ENCODE peak calls at places on chromosomes 16 and 17, in five cellular contexts. V is left lung, T is ascending aorta, Y is coronary artery, X is stomach. P is an unnamed sample.

GRCh38 chr17:15307686-15308085 is 33.7 kb downstream of the TEKT3 start:
- DNase-seq in X (no peak), Y (no peak), V (no peak), T (no peak), P (no peak)

GRCh38 chr16:14628806-14629611 is 1.1 kb downstream of the PARN start:
- DNase-seq in X (no peak), T (no peak), V (no peak), Y (no peak), P (no peak)

GRCh38 chr17:59435238-59435637 is 103.8 kb downstream of the YPEL2 start:
- DNase-seq in Y (no peak), V (no peak), X (no peak), T (no peak), P (no peak)

GRCh38 chr17:72465191-72466024 is 344.6 kb downstream of the SOX9 start:
- DNase-seq in T (no peak), X (peak; percentile 62), Y (no peak), V (peak; percentile 41), P (no peak)

GRCh38 chr16:1941924-1942809 is 832 bp downstream of the MSRB1 start:
- DNase-seq in V (peak; percentile 72), X (no peak), T (no peak), Y (no peak), P (peak; percentile 60)

GRCh38 chr16:46927273-46927672 is 43.1 kb downstream of the GPT2 start:
- DNase-seq in Y (no peak), X (no peak), V (no peak), T (no peak), P (no peak)

GRCh38 chr16:65119905-65120341 is 1.9 kb downstream of the CDH11 start:
- DNase-seq in Y (no peak), T (no peak), V (no peak), X (no peak), P (no peak)

GRCh38 chr17:46809110-46809571 is 9.4 kb downstream of the WNT3 start:
- DNase-seq in Y (no peak), V (no peak), T (no peak), X (no peak), P (no peak)

GRCh38 chr16:1538804-1539520 is 5.5 kb downstream of the TMEM204 start:
- DNase-seq in T (no peak), X (no peak), Y (no peak), V (no peak), P (no peak)

GRCh38 chr17:34979650-34980352 is 511 bp upstream of the LIG3 start:
- DNase-seq in T (no peak), Y (no peak), V (no peak), X (no peak), P (no peak)

GRCh38 chr17:64024781-64025731 is 4.6 kb upstream of the ICAM2 start:
- DNase-seq in X (no peak), V (no peak), T (no peak), Y (no peak), P (no peak)

GRCh38 chr17:42880776-42881175 is 19.8 kb upstream of the G6PC1 start:
- DNase-seq in Y (no peak), X (no peak), V (no peak), T (no peak), P (no peak)

GRCh38 chr17:2949469-2950044 is 113.8 kb downstream of the OR1D5 start:
- DNase-seq in Y (peak; percentile 66), V (no peak), T (no peak), X (peak; percentile 82), P (peak; percentile 26)

GRCh38 chr17:35849469-35850348 is 19.0 kb downstream of the HEATR9 start:
- DNase-seq in T (no peak), V (no peak), Y (no peak), X (peak; percentile 45), P (no peak)

GRCh38 chr17:72943826-72944689 is 148.4 kb downstream of the SLC39A11 start:
- DNase-seq in T (no peak), Y (no peak), V (no peak), X (no peak), P (no peak)

GRCh38 chr17:38943607-38944006 is 18.2 kb downstream of the LASP1NB start:
- DNase-seq in V (no peak), T (no peak), X (no peak), Y (no peak), P (no peak)

GRCh38 chr17:12348476-12348875 is 317.2 kb upstream of the MYOCD start:
- DNase-seq in V (no peak), X (no peak), Y (no peak), T (no peak), P (no peak)

GRCh38 chr16:86919073-86919472 is 340.7 kb downstream of the FOXL1 start:
- DNase-seq in X (no peak), V (no peak), T (no peak), Y (no peak), P (no peak)

GRCh38 chr16:50185005-50185505 is 31.9 kb downstream of the TENT4B start:
- DNase-seq in X (no peak), T (no peak), Y (no peak), V (no peak), P (no peak)

GRCh38 chr17:73711916-73712315 is 67.7 kb upstream of the SDK2 start:
- DNase-seq in V (no peak), T (no peak), Y (no peak), X (no peak), P (no peak)

GRCh38 chr16:66107661-66108060 is 258.8 kb upstream of the CDH5 start:
- DNase-seq in X (no peak), T (no peak), V (no peak), Y (no peak), P (no peak)

GRCh38 chr17:36501963-36502362 is 15.5 kb downstream of the ZNHIT3 start:
- DNase-seq in T (no peak), X (no peak), Y (no peak), V (no peak), P (no peak)

GRCh38 chr17:37447641-37448040 is 41.0 kb downstream of the TADA2A start:
- DNase-seq in X (no peak), T (no peak), Y (no peak), V (no peak), P (no peak)

GRCh38 chr17:81806461-81807209 is 2.7 kb downstream of the GCGR start:
- DNase-seq in T (no peak), X (no peak), Y (no peak), V (no peak), P (no peak)

GRCh38 chr17:76480676-76481075 is 13.3 kb downstream of the AANAT start:
- DNase-seq in T (no peak), V (no peak), Y (no peak), X (no peak), P (no peak)

GRCh38 chr17:29593546-29594440 is 861 bp downstream of the ANKRD13B start:
- DNase-seq in Y (no peak), T (no peak), V (no peak), X (no peak), P (peak; percentile 58)

GRCh38 chr16:117381-118365 is 20.8 kb downstream of the NPRL3 start:
- DNase-seq in T (no peak), X (peak; percentile 73), V (peak; percentile 53), Y (no peak), P (peak; percentile 81)

GRCh38 chr17:19718613-19719364 is 2.4 kb upstream of the SLC47A2 start:
- DNase-seq in T (no peak), X (no peak), Y (no peak), V (peak; percentile 28), P (no peak)

GRCh38 chr17:66777689-66778225 is 57.2 kb upstream of the CACNG5 start:
- DNase-seq in Y (no peak), T (no peak), V (peak; percentile 63), X (no peak), P (peak; percentile 79)

GRCh38 chr16:1512774-1513173 is 19.6 kb downstream of the TELO2 start:
- DNase-seq in X (no peak), Y (no peak), V (no peak), T (no peak), P (no peak)

GRCh38 chr17:64327201-64327930 is 63.3 kb downstream of the PECAM1 start:
- DNase-seq in Y (no peak), T (no peak), X (no peak), V (no peak), P (no peak)

GRCh38 chr16:70693231-70693671 is 7.4 kb upstream of the MTSS2 start:
- DNase-seq in Y (no peak), V (no peak), T (no peak), X (no peak), P (no peak)

DNA sequence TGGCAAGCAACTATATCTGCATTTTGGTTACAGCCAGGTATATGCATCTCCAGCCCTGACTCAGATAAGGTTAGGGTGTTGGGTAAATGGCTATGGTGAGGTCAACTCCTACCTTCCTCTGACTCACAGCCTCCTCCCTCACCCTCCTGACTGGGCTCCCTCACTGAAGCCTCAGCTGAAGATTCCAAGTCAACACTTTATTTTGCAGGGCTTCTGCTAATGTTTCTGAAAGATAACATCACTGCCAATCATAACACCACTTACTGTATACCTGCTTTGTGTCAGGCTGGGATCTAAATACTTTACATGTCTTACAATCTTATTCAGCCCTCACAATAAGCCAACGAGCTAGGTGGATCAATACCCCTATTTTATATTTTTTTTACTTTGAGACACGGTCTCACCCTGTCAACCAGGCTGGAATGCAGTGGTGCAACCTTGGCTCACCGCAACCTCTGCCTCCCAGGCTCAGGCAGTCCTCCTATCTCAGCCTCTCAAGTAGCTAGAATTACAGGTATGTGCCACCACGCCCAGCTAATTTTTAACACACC is 47.8 kb upstream of the GCSH start:
- DNase-seq in T (no peak), V (no peak), Y (no peak), X (no peak), P (no peak)
- H3K27ac ChIP-seq in T (no peak overlapping the region), V (no peak overlapping the region), Y (no peak overlapping the region), X (no peak overlapping the region), P (no peak overlapping the region)

GRCh38 chr17:40363480-40363838 is 1.1 kb downstream of the GJD3 start:
- DNase-seq in V (peak; percentile 40), X (no peak), T (no peak), Y (no peak), P (peak; percentile 62)
- H3K4me3 ChIP-seq in V (peak overlapping the region; percentile 54), X (peak overlapping the region; percentile 54), T (peak overlapping the region; percentile 65), Y (peak overlapping the region; percentile 78), P (peak overlapping the region; percentile 64)

GRCh38 chr17:48596735-48597491 is 3.3 kb upstream of the HOXB5 start:
- DNase-seq in T (no peak), V (no peak), X (no peak), Y (no peak), P (no peak)

GRCh38 chr17:48596000-48596734 is 2.6 kb upstream of the HOXB5 start:
- DNase-seq in X (no peak), T (no peak), V (no peak), Y (no peak), P (no peak)

GRCh38 chr17:48598727-48599126 is 5.1 kb upstream of the HOXB5 start:
- DNase-seq in Y (no peak), T (no peak), X (no peak), V (no peak), P (no peak)

GRCh38 chr17:48597775-48598631 is 4.4 kb upstream of the HOXB5 start:
- DNase-seq in Y (no peak), T (no peak), X (peak; percentile 47), V (no peak), P (peak; percentile 69)

GRCh38 chr17:48597492-48597774 is 3.9 kb upstream of the HOXB5 start:
- DNase-seq in T (no peak), V (no peak), Y (no peak), X (no peak), P (no peak)
- H3K27ac ChIP-seq in T (peak overlapping the region; percentile 72), V (peak overlapping the region; percentile 82), Y (peak overlapping the region; percentile 43), X (peak overlapping the region; percentile 95), P (peak overlapping the region; percentile 74)

DNA sequence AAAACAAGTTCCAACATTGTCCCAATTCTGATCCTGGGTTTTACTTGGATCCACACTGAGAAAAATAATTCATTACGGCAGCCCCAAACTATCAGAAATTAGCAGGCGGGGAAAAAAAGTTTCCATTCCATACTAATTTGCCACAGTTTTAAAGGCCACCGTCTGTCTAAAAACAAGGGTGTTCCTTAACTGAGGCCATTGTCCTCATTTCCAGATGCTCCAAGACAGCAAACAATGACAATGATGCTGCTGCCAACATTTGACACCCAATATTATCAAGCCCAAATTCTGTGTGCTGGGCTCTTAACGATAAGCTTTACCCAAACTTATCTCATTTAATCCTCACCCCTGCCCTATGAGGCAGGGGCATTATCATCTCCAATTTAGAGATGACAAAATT is 26.3 kb downstream of the CUEDC1 start:
- DNase-seq in T (no peak), V (no peak), Y (no peak), X (no peak), P (no peak)
- H3K4me3 ChIP-seq in T (no peak overlapping the region), V (no peak overlapping the region), Y (no peak overlapping the region), X (no peak overlapping the region), P (no peak overlapping the region)

P was measured in lower lobe of right lung.